ENCODE peak calls at places on chromosomes 3 and 15, in seven cellular contexts. One of them, this sample, is unnamed.
A peak's percentile ranks its signal among the peaks of the same experiment; 100 is the strongest.

GRCh38 chr15:62444104-62445027 is 279.3 kb upstream of the C2CD4B start:
- DNase-seq in right cardiac atrium: no peak
- DNase-seq in DND-41: no peak
- DNase-seq in ascending aorta: peak; percentile 78
- DNase-seq in psoas muscle: peak; percentile 51
- DNase-seq in suprapubic skin: no peak
- DNase-seq in HepG2: no peak
- DNase-seq in this sample: no peak

GRCh38 chr15:32828507-32829186 is 110.8 kb downstream of the GREM1 start:
- DNase-seq in ascending aorta: no peak
- DNase-seq in suprapubic skin: no peak
- DNase-seq in HepG2: no peak
- DNase-seq in DND-41: no peak
- DNase-seq in right cardiac atrium: no peak
- DNase-seq in psoas muscle: no peak
- DNase-seq in this sample: no peak

GRCh38 chr3:14330508-14330907 is 71.9 kb upstream of the SLC6A6 start:
- DNase-seq in ascending aorta: no peak
- DNase-seq in DND-41: no peak
- DNase-seq in suprapubic skin: peak; percentile 33
- DNase-seq in right cardiac atrium: no peak
- DNase-seq in HepG2: no peak
- DNase-seq in psoas muscle: no peak
- DNase-seq in this sample: no peak

GRCh38 chr3:40432793-40433192 is 24.3 kb upstream of the RPL14 start:
- DNase-seq in DND-41: no peak
- DNase-seq in HepG2: no peak
- DNase-seq in ascending aorta: no peak
- DNase-seq in suprapubic skin: no peak
- DNase-seq in psoas muscle: no peak
- DNase-seq in right cardiac atrium: no peak
- DNase-seq in this sample: no peak

GRCh38 chr3:186025161-186025560 is 83.7 kb downstream of the ETV5 start:
- DNase-seq in psoas muscle: no peak
- DNase-seq in HepG2: no peak
- DNase-seq in DND-41: no peak
- DNase-seq in right cardiac atrium: peak; percentile 53
- DNase-seq in ascending aorta: no peak
- DNase-seq in suprapubic skin: no peak
- DNase-seq in this sample: peak; percentile 92

GRCh38 chr3:47082519-47082918 is 81.4 kb downstream of the SETD2 start:
- DNase-seq in psoas muscle: no peak
- DNase-seq in HepG2: no peak
- DNase-seq in suprapubic skin: no peak
- DNase-seq in DND-41: no peak
- DNase-seq in right cardiac atrium: no peak
- DNase-seq in ascending aorta: no peak
- DNase-seq in this sample: no peak

GRCh38 chr3:127639173-127640030 is 10.4 kb downstream of the PODXL2 start:
- DNase-seq in HepG2: no peak
- DNase-seq in right cardiac atrium: no peak
- DNase-seq in suprapubic skin: no peak
- DNase-seq in DND-41: no peak
- DNase-seq in ascending aorta: peak; percentile 35
- DNase-seq in psoas muscle: no peak
- DNase-seq in this sample: no peak

GRCh38 chr3:99321261-99321660 is 317.1 kb upstream of the COL8A1 start:
- DNase-seq in suprapubic skin: no peak
- DNase-seq in HepG2: no peak
- DNase-seq in psoas muscle: no peak
- DNase-seq in right cardiac atrium: no peak
- DNase-seq in ascending aorta: no peak
- DNase-seq in DND-41: no peak
- DNase-seq in this sample: no peak

GRCh38 chr3:101829066-101829830 is 20.1 kb upstream of the NFKBIZ start:
- DNase-seq in psoas muscle: peak; percentile 46
- DNase-seq in HepG2: no peak
- DNase-seq in ascending aorta: peak; percentile 88
- DNase-seq in right cardiac atrium: peak; percentile 83
- DNase-seq in DND-41: no peak
- DNase-seq in suprapubic skin: peak; percentile 79
- DNase-seq in this sample: no peak

GRCh38 chr15:93955197-93955596 is 276.2 kb upstream of the MCTP2 start:
- DNase-seq in ascending aorta: no peak
- DNase-seq in HepG2: peak; percentile 45
- DNase-seq in psoas muscle: no peak
- DNase-seq in DND-41: no peak
- DNase-seq in right cardiac atrium: no peak
- DNase-seq in suprapubic skin: no peak
- DNase-seq in this sample: no peak

GRCh38 chr15:85690546-85691226 is 104.0 kb downstream of the KLHL25 start:
- DNase-seq in ascending aorta: no peak
- DNase-seq in HepG2: no peak
- DNase-seq in psoas muscle: no peak
- DNase-seq in DND-41: peak; percentile 41
- DNase-seq in suprapubic skin: no peak
- DNase-seq in right cardiac atrium: no peak
- DNase-seq in this sample: no peak
- H3K27ac ChIP-seq in ascending aorta: peak overlapping the region; percentile 6
- H3K27ac ChIP-seq in HepG2: no peak overlapping the region
- H3K27ac ChIP-seq in psoas muscle: peak overlapping the region; percentile 40
- H3K27ac ChIP-seq in DND-41: peak overlapping the region; percentile 86
- H3K27ac ChIP-seq in suprapubic skin: peak overlapping the region; percentile 64
- H3K27ac ChIP-seq in right cardiac atrium: peak overlapping the region; percentile 66
- H3K27ac ChIP-seq in this sample: peak overlapping the region; percentile 48

GRCh38 chr3:169996063-169996462 is 29.5 kb downstream of the SEC62 start:
- DNase-seq in suprapubic skin: no peak
- DNase-seq in DND-41: no peak
- DNase-seq in psoas muscle: no peak
- DNase-seq in ascending aorta: no peak
- DNase-seq in HepG2: no peak
- DNase-seq in right cardiac atrium: no peak
- DNase-seq in this sample: no peak
- H3K4me1 ChIP-seq in suprapubic skin: no peaks in the 10 kb centered on the region
- H3K4me1 ChIP-seq in DND-41: no peaks in the 10 kb centered on the region
- H3K4me1 ChIP-seq in psoas muscle: peaks cover 2% of the 10 kb centered on the region
- H3K4me1 ChIP-seq in ascending aorta: no peaks in the 10 kb centered on the region
- H3K4me1 ChIP-seq in HepG2: peaks cover 8% of the 10 kb centered on the region
- H3K4me1 ChIP-seq in right cardiac atrium: peaks cover 5% of the 10 kb centered on the region
- H3K4me1 ChIP-seq in this sample: no peaks in the 10 kb centered on the region

GRCh38 chr15:85725564-85725963 is 69.2 kb downstream of the KLHL25 start:
- DNase-seq in psoas muscle: no peak
- DNase-seq in DND-41: no peak
- DNase-seq in suprapubic skin: no peak
- DNase-seq in HepG2: no peak
- DNase-seq in ascending aorta: no peak
- DNase-seq in right cardiac atrium: no peak
- DNase-seq in this sample: no peak
- H3K27ac ChIP-seq in psoas muscle: peak overlapping the region; percentile 14
- H3K27ac ChIP-seq in DND-41: no peak overlapping the region
- H3K27ac ChIP-seq in suprapubic skin: peak overlapping the region; percentile 82
- H3K27ac ChIP-seq in HepG2: no peak overlapping the region
- H3K27ac ChIP-seq in ascending aorta: peak overlapping the region; percentile 83
- H3K27ac ChIP-seq in right cardiac atrium: peak overlapping the region; percentile 95
- H3K27ac ChIP-seq in this sample: peak overlapping the region; percentile 85

DNA sequence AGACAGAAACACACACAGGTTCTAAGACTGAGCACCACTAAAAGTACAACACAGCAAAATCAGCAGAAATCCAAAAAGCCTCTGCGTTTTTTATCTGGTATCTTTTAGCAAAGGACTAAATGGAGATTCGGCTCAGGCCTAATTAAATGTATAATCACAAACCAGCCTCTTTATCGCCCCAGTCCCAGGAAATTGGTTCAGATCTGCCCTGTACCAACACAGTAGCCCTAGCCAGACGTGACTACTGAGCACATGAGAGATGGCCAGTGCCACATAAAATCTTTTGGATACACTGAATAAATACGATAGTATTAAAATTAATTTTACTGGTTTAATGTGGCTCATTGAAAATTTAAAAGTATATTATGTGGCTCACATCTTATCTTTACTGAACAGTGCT is 19.7 kb downstream of the TBC1D2B start:
- DNase-seq in DND-41: no peak
- DNase-seq in psoas muscle: no peak
- DNase-seq in right cardiac atrium: no peak
- DNase-seq in suprapubic skin: no peak
- DNase-seq in ascending aorta: no peak
- DNase-seq in HepG2: no peak
- DNase-seq in this sample: no peak
- H3K4me1 ChIP-seq in DND-41: peaks cover 70% of the 10 kb centered on the region
- H3K4me1 ChIP-seq in psoas muscle: peaks cover 53% of the 10 kb centered on the region
- H3K4me1 ChIP-seq in right cardiac atrium: peaks cover 9% of the 10 kb centered on the region
- H3K4me1 ChIP-seq in suprapubic skin: peaks cover 83% of the 10 kb centered on the region
- H3K4me1 ChIP-seq in ascending aorta: peaks cover 37% of the 10 kb centered on the region
- H3K4me1 ChIP-seq in HepG2: peaks cover 47% of the 10 kb centered on the region
- H3K4me1 ChIP-seq in this sample: peaks cover 57% of the 10 kb centered on the region

GRCh38 chr15:100330629-100331215 is 11.1 kb downstream of the ADAMTS17 start:
- DNase-seq in DND-41: peak; percentile 79
- DNase-seq in right cardiac atrium: no peak
- DNase-seq in HepG2: no peak
- DNase-seq in suprapubic skin: no peak
- DNase-seq in psoas muscle: no peak
- DNase-seq in ascending aorta: no peak
- DNase-seq in this sample: no peak
- H3K27ac ChIP-seq in DND-41: peak overlapping the region; percentile 97
- H3K27ac ChIP-seq in right cardiac atrium: no peak overlapping the region
- H3K27ac ChIP-seq in HepG2: no peak overlapping the region
- H3K27ac ChIP-seq in suprapubic skin: no peak overlapping the region
- H3K27ac ChIP-seq in psoas muscle: no peak overlapping the region
- H3K27ac ChIP-seq in ascending aorta: no peak overlapping the region
- H3K27ac ChIP-seq in this sample: no peak overlapping the region

GRCh38 chr3:42116466-42116865 is 25.3 kb downstream of the TRAK1 start:
- DNase-seq in ascending aorta: no peak
- DNase-seq in right cardiac atrium: no peak
- DNase-seq in DND-41: no peak
- DNase-seq in HepG2: no peak
- DNase-seq in suprapubic skin: no peak
- DNase-seq in psoas muscle: no peak
- DNase-seq in this sample: no peak
- H3K4me1 ChIP-seq in ascending aorta: peaks cover 26% of the 10 kb centered on the region
- H3K4me1 ChIP-seq in right cardiac atrium: peaks cover 19% of the 10 kb centered on the region
- H3K4me1 ChIP-seq in DND-41: no peaks in the 10 kb centered on the region
- H3K4me1 ChIP-seq in HepG2: peaks cover 59% of the 10 kb centered on the region
- H3K4me1 ChIP-seq in suprapubic skin: peaks cover 51% of the 10 kb centered on the region
- H3K4me1 ChIP-seq in psoas muscle: peaks cover 58% of the 10 kb centered on the region
- H3K4me1 ChIP-seq in this sample: peaks cover 75% of the 10 kb centered on the region

This sample was measured in esophagus muscularis mucosa.